ENCODE peak calls at places on chromosomes 16 and 17, in nine cellular contexts. W, B, C, G, M, V, J, Y and I are unnamed samples.

GRCh38 chr16:76910931-76911330 is 280.1 kb upstream of the MON1B start:
- DNase-seq in W (no peak), B (peak; percentile 57), C (no peak), G (peak; percentile 93), M (no peak), V (no peak), J (peak; percentile 79), Y (no peak), I (no peak)

GRCh38 chr17:2545393-2545792 is 33.7 kb upstream of the METTL16 start:
- DNase-seq in W (no peak), B (no peak), C (no peak), G (no peak), M (no peak), V (peak; percentile 93), J (no peak), Y (peak; percentile 27), I (no peak)

GRCh38 chr17:59669411-59669810 is 37.8 kb downstream of the PTRH2 start:
- DNase-seq in W (no peak), B (no peak), C (no peak), G (no peak), M (no peak), V (no peak), J (no peak), Y (no peak), I (peak; percentile 64)

GRCh38 chr17:72122668-72123495 is 2.1 kb downstream of the SOX9 start:
- DNase-seq in W (peak; percentile 65), B (peak; percentile 65), C (no peak), G (peak; percentile 37), M (no peak), V (peak; percentile 52), J (peak; percentile 77), Y (peak; percentile 29), I (no peak)

GRCh38 chr17:74276051-74276476 is 2.0 kb downstream of the DNAI2 start:
- DNase-seq in W (no peak), B (no peak), C (no peak), G (peak; percentile 84), M (no peak), V (no peak), J (no peak), Y (peak; percentile 66), I (no peak)

GRCh38 chr17:68054296-68054900 is 18.9 kb downstream of the KPNA2 start:
- DNase-seq in W (peak; percentile 81), B (peak; percentile 71), C (peak; percentile 94), G (peak; percentile 90), M (no peak), V (no peak), J (peak; percentile 65), Y (peak; percentile 25), I (no peak)

GRCh38 chr17:70380017-70380416 is 210.7 kb downstream of the KCNJ2 start:
- DNase-seq in W (no peak), B (no peak), C (no peak), G (no peak), M (no peak), V (no peak), J (no peak), Y (no peak), I (no peak)

GRCh38 chr16:70407811-70408274 is 31.1 kb downstream of the ST3GAL2 start:
- DNase-seq in W (no peak), B (no peak), C (no peak), G (no peak), M (no peak), V (no peak), J (no peak), Y (no peak), I (no peak)

DNA sequence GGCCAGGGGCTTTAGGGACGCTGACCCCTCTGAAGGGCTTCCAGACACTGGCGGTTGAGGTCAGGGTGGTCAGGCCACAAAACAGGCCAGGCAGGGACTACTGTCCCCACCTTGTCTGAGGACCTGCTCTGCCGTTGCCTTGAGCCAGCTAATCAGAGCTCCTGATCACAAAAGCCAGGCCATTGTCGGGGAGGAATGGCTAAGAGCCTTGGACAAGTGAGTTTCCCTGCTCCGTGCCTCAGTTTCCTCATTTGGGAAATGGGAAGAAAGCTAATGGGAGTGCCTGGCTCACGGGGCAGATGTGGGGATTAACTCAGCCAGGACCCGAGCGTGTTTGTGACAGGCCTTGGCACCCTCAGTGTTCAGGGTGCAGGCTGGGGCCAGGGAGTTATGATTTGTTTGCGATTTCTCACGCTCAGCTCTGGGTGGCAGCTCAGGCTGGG is 246.5 kb upstream of the CIBAR2 start:
- DNase-seq in W (no peak), B (no peak), C (no peak), G (no peak), M (no peak), V (no peak), J (no peak), Y (no peak), I (no peak)
- H3K4me3 ChIP-seq in W (no peak overlapping the region), B (no peak overlapping the region), C (no peak overlapping the region), G (no peak overlapping the region), M (no peak overlapping the region), V (no peak overlapping the region), J (no peak overlapping the region), Y (no peak overlapping the region), I (no peak overlapping the region)

GRCh38 chr17:3966720-3967363 is 2.6 kb upstream of the ATP2A3 start:
- DNase-seq in W (no peak), B (no peak), C (no peak), G (no peak), M (no peak), V (no peak), J (no peak), Y (no peak), I (no peak)
- TF ChIP-seq CTCF in W (no peak), B (no peak), C (no peak), G (no peak), M (no peak), V (no peak), J (no peak), Y (no peak), I (no peak)

GRCh38 chr16:47977802-47978201 is 178.0 kb downstream of the ABCC12 start:
- DNase-seq in W (no peak), B (no peak), C (no peak), G (no peak), M (no peak), V (no peak), J (no peak), Y (no peak), I (no peak)

GRCh38 chr16:47979783-47980182 is 176.0 kb downstream of the ABCC12 start:
- DNase-seq in W (no peak), B (no peak), C (no peak), G (no peak), M (no peak), V (no peak), J (no peak), Y (no peak), I (no peak)

GRCh38 chr16:47978491-47979490 is 177.0 kb downstream of the ABCC12 start:
- DNase-seq in W (no peak), B (no peak), C (no peak), G (no peak), M (no peak), V (no peak), J (no peak), Y (no peak), I (no peak)

GRCh38 chr16:47973552-47973951 is 182.2 kb downstream of the ABCC12 start:
- DNase-seq in W (no peak), B (no peak), C (no peak), G (no peak), M (no peak), V (no peak), J (no peak), Y (no peak), I (no peak)

DNA sequence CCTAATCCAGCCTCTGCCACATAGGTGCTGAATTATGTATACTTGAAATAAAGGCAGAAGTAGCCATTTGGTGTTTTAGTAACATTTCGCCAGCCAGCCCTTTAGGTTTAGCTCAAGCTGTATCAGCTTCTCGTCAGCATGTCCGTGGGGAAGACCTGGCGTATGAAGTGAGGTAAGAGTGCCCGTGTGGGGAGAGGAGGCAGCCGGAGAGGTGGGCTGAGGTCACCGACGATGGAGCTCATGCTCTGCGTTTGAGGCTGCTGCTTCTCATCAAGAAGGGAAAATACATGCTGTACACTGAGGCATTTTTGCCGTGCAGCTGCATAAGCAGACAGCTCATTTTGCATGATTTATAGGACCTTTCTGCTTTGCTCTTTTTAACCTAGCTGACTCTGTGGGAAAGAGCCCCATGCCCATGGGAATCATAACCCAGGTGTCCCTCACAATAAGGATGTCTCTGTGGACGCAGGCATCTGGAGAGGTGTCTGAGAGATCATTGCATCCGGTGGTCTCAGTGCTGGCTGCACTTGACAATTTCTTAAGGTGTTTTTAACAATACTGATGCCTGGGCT is 179.1 kb downstream of the ABCC12 start:
- DNase-seq in W (no peak), B (no peak), C (no peak), G (no peak), M (no peak), V (no peak), J (no peak), Y (no peak), I (no peak)
- H3K4me3 ChIP-seq in W (no peak overlapping the region), B (no peak overlapping the region), C (no peak overlapping the region), G (no peak overlapping the region), M (no peak overlapping the region), V (no peak overlapping the region), J (no peak overlapping the region), Y (no peak overlapping the region), I (no peak overlapping the region)

GRCh38 chr16:69143116-69143515 is 10.7 kb downstream of the UTP4 start:
- DNase-seq in W (peak; percentile 51), B (peak; percentile 16), C (no peak), G (no peak), M (no peak), V (no peak), J (no peak), Y (no peak), I (no peak)
- TF ChIP-seq CTCF in W (peak; percentile 28), B (peak; percentile 24), C (no peak), G (peak; percentile 8), M (no peak), V (no peak), J (no peak), Y (no peak), I (no peak)

DNA sequence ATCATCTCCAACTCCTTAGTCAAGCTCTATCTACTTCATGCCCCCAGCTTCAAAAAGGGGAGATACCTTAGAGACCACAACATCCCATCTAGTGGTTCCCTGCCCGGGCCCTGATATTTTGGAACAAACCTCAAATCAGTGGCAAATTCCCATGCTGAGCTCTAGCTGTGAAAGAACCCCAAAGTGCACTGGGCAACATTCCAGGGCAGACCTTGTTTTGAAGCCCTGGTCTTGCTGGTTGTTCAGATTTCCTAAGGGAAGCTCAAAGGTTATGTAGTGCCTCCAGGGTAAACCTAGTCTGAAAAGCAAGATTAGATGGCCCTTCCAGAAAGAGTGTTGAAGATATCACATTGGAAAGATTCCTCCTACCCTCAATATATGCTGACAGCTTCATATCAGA is 16.3 kb downstream of the FAM117A start:
- DNase-seq in W (no peak), B (no peak), C (no peak), G (no peak), M (no peak), V (no peak), J (no peak), Y (no peak), I (no peak)
- H3K4me3 ChIP-seq in W (no peak overlapping the region), B (no peak overlapping the region), C (no peak overlapping the region), G (no peak overlapping the region), M (no peak overlapping the region), V (no peak overlapping the region), J (no peak overlapping the region), Y (no peak overlapping the region), I (no peak overlapping the region)